ENCODE peak calls at places on chromosomes 6 and 20, in seven cellular contexts. U, N, Z, A, G, V and C are unnamed samples.

GRCh38 chr20:42530855-42531674 is 658.6 kb downstream of the PTPRT start:
- DNase-seq in U (no peak), N (peak), Z (no peak), A (peak), G (peak), V (no peak), C (peak)

GRCh38 chr6:44056392-44057237 is 70.6 kb downstream of the MRPL14 start:
- DNase-seq in U (no peak), N (peak), Z (no peak), A (no peak), G (no peak), V (no peak), C (no peak)

GRCh38 chr20:33518071-33518470 is 28.2 kb downstream of the CBFA2T2 start:
- DNase-seq in U (no peak), N (no peak), Z (no peak), A (no peak), G (no peak), V (no peak), C (no peak)

GRCh38 chr20:20711413-20711812 is 1.0 kb downstream of the RALGAPA2 start:
- DNase-seq in U (no peak), N (no peak), Z (peak), A (no peak), G (no peak), V (no peak), C (no peak)

GRCh38 chr6:75588947-75589346 is 12.7 kb upstream of the SENP6 start:
- DNase-seq in U (no peak), N (no peak), Z (no peak), A (no peak), G (no peak), V (no peak), C (no peak)

GRCh38 chr6:104728444-104728843 is 131.3 kb downstream of the HACE1 start:
- DNase-seq in U (no peak), N (no peak), Z (no peak), A (no peak), G (no peak), V (no peak), C (no peak)

GRCh38 chr20:34491226-34491931 is 24.8 kb upstream of the DYNLRB1 start:
- DNase-seq in U (no peak), N (no peak), Z (no peak), A (no peak), G (no peak), V (no peak), C (no peak)

GRCh38 chr6:77762386-77762785 is 109.5 kb downstream of the MEI4 start:
- DNase-seq in U (no peak), N (no peak), Z (no peak), A (no peak), G (no peak), V (no peak), C (no peak)

GRCh38 chr6:53986165-53986720 is 125.0 kb upstream of the MLIP start:
- DNase-seq in U (no peak), N (peak), Z (no peak), A (no peak), G (peak), V (no peak), C (peak)

GRCh38 chr20:43681468-43681942 is 14.6 kb downstream of the MYBL2 start:
- DNase-seq in U (no peak), N (no peak), Z (no peak), A (no peak), G (peak), V (no peak), C (peak)

GRCh38 chr6:64520050-64520449 is 884.4 kb downstream of the PHF3 start:
- DNase-seq in U (no peak), N (no peak), Z (no peak), A (no peak), G (no peak), V (no peak), C (peak)

GRCh38 chr6:34901930-34902329 is 12.9 kb downstream of the ANKS1A start:
- DNase-seq in U (no peak), N (no peak), Z (no peak), A (no peak), G (no peak), V (no peak), C (no peak)